ENCODE peak calls at places on chromosome 7, in nine cellular contexts. R, M, C, K, E, W, H, Z and T are unnamed samples.

GRCh38 chr7:1642291-1642728 is 27.8 kb upstream of the ELFN1 start:
- DNase-seq in M (no peak), H (no peak), K (no peak), R (no peak), Z (no peak), E (no peak), C (no peak), W (no peak), T (no peak)

GRCh38 chr7:74305987-74306736 is 17.0 kb downstream of the CLIP2 start:
- DNase-seq in H (no peak), R (peak; percentile 62), W (no peak), E (no peak), K (no peak), M (no peak), C (no peak), Z (no peak), T (peak; percentile 55)

GRCh38 chr7:136938476-136938875 is 70.0 kb downstream of the CHRM2 start:
- DNase-seq in Z (no peak), R (no peak), E (peak; percentile 10), K (no peak), W (no peak), H (no peak), M (no peak), C (no peak), T (no peak)

GRCh38 chr7:28853150-28853549 is 105.0 kb downstream of the TRIL start:
- DNase-seq in M (no peak), Z (no peak), W (no peak), E (no peak), C (no peak), K (no peak), H (no peak), R (no peak), T (no peak)

GRCh38 chr7:27897441-27897847 is 157.5 kb downstream of the TAX1BP1 start:
- DNase-seq in C (no peak), R (no peak), Z (no peak), H (no peak), M (peak; percentile 41), W (no peak), K (no peak), E (no peak), T (no peak)

GRCh38 chr7:141889323-141889722 is 26.9 kb upstream of the OR9A4 start:
- DNase-seq in Z (no peak), E (no peak), R (no peak), W (no peak), M (no peak), C (no peak), K (no peak), H (no peak), T (no peak)

GRCh38 chr7:107690611-107691010 is 30.0 kb downstream of the SLC26A4 start:
- DNase-seq in R (no peak), K (peak; percentile 16), Z (no peak), H (no peak), M (no peak), C (no peak), E (no peak), W (no peak), T (no peak)

GRCh38 chr7:110905773-110906566 is 185.0 kb upstream of the LRRN3 start:
- DNase-seq in E (no peak), M (no peak), K (no peak), H (no peak), C (no peak), R (no peak), W (no peak), Z (no peak), T (no peak)

GRCh38 chr7:40608321-40609075 is 473.7 kb downstream of the SUGCT start:
- DNase-seq in E (no peak), Z (no peak), R (no peak), C (no peak), K (no peak), M (no peak), H (no peak), W (no peak), T (no peak)

GRCh38 chr7:135490783-135491182 is 19.1 kb downstream of the CNOT4 start:
- DNase-seq in C (no peak), M (peak; percentile 29), R (no peak), W (no peak), E (no peak), Z (no peak), K (no peak), H (no peak), T (no peak)

GRCh38 chr7:88539977-88540376 is 219.5 kb upstream of the ZNF804B start:
- DNase-seq in H (no peak), R (no peak), W (no peak), Z (no peak), E (no peak), K (no peak), C (no peak), M (no peak), T (no peak)

GRCh38 chr7:24609059-24609458 is 35.8 kb downstream of the PALS2 start:
- DNase-seq in R (no peak), Z (no peak), H (no peak), W (no peak), K (no peak), C (no peak), E (no peak), M (no peak), T (no peak)

GRCh38 chr7:11831727-11832495 is at the start of gene THSD7A:
- DNase-seq in C (no peak), M (peak; percentile 23), Z (peak; percentile 10), H (peak; percentile 18), K (peak; percentile 78), E (peak; percentile 48), W (no peak), R (peak; percentile 46), T (no peak)

GRCh38 chr7:76086070-76086469 is 38.2 kb downstream of the MDH2 start:
- DNase-seq in H (no peak), R (no peak), W (no peak), M (no peak), Z (no peak), C (no peak), K (no peak), E (no peak), T (no peak)

GRCh38 chr7:2101630-2102374 is 130.9 kb downstream of the MAD1L1 start:
- DNase-seq in E (no peak), Z (no peak), M (no peak), R (no peak), W (no peak), H (no peak), C (no peak), K (no peak), T (no peak)

DNA sequence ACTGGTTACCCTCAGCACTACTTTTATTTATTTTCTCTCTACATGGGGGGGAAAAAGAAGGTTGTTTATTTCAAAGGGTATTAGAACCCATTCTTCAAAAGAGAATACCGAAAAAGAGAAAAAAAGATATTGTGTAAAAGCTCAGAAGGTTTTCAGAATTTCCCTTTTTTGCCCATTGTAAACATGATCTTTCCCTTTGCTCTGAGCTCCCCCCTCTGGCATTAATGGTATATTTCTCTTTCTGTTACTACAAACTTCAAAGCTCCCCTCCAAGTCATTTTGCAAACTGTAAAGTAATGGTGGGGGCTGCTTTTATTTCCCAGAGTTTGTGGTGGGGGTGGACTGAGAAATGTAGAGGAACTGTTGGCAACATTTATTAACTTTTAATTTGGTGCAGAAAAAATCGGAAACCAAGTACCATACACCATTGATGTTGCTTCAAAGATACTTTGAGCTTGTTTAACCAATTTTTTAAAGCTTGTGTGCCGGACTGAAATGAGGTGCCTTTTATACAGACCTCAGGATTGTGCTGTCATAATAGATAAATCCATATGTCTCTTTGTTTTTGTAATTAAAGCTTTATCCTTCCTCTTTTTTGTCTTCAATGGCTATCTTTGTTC is 181.5 kb downstream of the EXOC4 start:
- DNase-seq in C (no peak), E (no peak), H (no peak), Z (no peak), R (no peak), K (peak; percentile 32), M (no peak), W (no peak), T (no peak)
- H3K27ac ChIP-seq in C (no peak overlapping the region), E (no peak overlapping the region), H (no peak overlapping the region), Z (no peak overlapping the region), R (no peak overlapping the region), K (peak overlapping the region; percentile 44), M (no peak overlapping the region), W (no peak overlapping the region), T (no peak overlapping the region)

GRCh38 chr7:101874028-101874427 is 56.6 kb downstream of the CUX1 start:
- DNase-seq in K (peak; percentile 35), E (no peak), H (no peak), Z (no peak), W (no peak), M (no peak), R (no peak), C (no peak), T (no peak)
- H3K27ac ChIP-seq in K (peak overlapping the region; percentile 22), E (no peak overlapping the region), H (peak overlapping the region; percentile 21), Z (no peak overlapping the region), W (no peak overlapping the region), M (no peak overlapping the region), R (no peak overlapping the region), C (no peak overlapping the region), T (no peak overlapping the region)

DNA sequence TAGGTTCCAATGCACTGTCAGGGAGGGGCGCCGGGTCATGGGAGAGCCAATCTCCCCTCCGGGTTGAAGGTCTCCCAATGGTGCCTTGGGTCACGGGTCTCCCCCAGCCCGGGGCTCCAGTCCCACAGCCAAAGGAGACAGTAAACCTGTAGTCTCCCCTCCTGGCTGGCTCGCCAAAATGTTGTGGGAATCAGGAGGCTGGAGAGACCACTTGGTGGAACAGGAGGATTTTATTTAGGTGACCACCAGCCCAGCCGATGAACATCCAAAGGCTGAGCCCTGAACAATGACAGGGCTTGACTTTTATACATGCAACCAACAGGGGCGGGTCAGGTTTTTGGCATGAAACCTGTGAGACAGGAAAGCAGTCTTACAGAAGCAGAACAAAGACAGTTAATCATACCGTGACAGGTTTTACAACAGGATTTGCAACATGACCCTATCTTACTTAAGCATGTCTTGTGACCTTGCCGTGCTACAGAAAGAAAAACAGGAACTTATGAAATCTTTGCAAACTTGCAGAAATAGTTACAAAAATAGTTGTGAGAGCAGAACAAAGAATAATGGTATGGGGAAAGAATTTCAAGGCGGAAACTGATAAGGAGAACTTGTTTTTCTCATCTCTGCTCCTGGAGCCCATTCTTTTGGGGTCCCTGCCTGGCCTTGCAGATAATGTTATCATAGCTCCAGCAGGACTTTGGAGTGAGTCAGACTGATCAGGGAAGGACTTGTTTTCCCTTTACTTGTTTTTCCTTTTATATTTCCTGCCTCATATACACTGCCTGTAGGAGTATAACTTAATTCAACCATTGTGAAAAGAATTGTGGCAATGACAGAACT is 7.1 kb downstream of the ERV3-1 start:
- DNase-seq in K (no peak), W (no peak), H (peak; percentile 25), Z (no peak), M (no peak), E (no peak), C (no peak), R (no peak), T (no peak)
- H3K27ac ChIP-seq in K (no peak overlapping the region), W (no peak overlapping the region), H (peak overlapping the region; percentile 78), Z (no peak overlapping the region), M (no peak overlapping the region), E (no peak overlapping the region), C (peak overlapping the region; percentile 67), R (peak overlapping the region; percentile 65), T (no peak overlapping the region)

DNA sequence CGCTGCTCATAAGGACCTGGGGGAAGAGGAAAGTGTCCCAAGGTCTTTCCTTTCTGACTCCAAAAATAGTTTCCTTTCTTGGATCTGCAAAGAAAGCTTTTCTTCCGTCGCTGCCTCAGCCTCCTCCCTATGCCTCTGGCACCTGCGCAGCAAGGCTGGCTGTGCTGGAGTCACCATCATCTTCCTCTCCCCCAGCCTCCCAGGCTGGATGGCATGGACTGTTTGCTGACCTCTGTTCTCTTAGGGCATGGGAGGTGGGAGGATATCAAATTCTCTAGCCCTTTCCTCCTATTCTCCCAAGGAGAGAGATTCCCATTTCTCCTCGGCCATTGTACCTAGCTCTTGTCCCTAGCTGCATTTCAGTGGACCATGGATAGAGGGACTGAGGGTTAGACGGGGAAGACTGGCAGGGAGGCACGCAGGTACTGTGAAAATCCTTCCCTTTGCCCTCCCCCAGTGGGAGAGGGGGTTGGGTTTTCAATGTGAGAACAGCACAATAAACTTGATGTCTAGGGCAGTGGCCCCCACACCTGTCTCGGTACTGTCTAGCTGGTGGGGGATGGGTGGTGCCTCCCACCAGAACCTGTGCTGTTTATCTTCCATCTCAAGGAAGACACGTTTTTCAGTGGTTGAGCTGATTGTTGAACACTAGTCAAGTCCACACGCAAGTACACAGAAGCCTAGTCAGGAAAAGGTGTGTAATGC is 2.6 kb downstream of the PPP1R35 start:
- DNase-seq in W (no peak), C (no peak), H (no peak), R (no peak), E (no peak), Z (no peak), M (no peak), K (no peak), T (no peak)
- H3K27ac ChIP-seq in W (no peak overlapping the region), C (no peak overlapping the region), H (no peak overlapping the region), R (no peak overlapping the region), E (no peak overlapping the region), Z (no peak overlapping the region), M (no peak overlapping the region), K (no peak overlapping the region), T (peak overlapping the region; percentile 97)